ENCODE peak calls at places on chromosomes 7 and 10, in four cellular contexts. One of them, this sample, is unnamed.
A peak's percentile ranks its signal among the peaks of the same experiment; 100 is the strongest.

GRCh38 chr10:72171175-72171630 is 44.6 kb upstream of the ANAPC16 start:
- DNase-seq in neural crest cell: no peak
- DNase-seq in AG09319: no peak
- DNase-seq in keratinocyte: peak; percentile 73
- DNase-seq in this sample: peak; percentile 100

GRCh38 chr7:105519353-105519752 is 2.7 kb downstream of the PUS7 start:
- DNase-seq in AG09319: no peak
- DNase-seq in keratinocyte: no peak
- DNase-seq in neural crest cell: no peak
- DNase-seq in this sample: no peak

GRCh38 chr7:134946260-134946659 is 40.0 kb upstream of the AGBL3 start:
- DNase-seq in neural crest cell: no peak
- DNase-seq in AG09319: no peak
- DNase-seq in keratinocyte: no peak
- DNase-seq in this sample: no peak

GRCh38 chr7:92674379-92674778 is 84.2 kb upstream of the FAM133B start:
- DNase-seq in AG09319: no peak
- DNase-seq in neural crest cell: no peak
- DNase-seq in keratinocyte: no peak
- DNase-seq in this sample: no peak

GRCh38 chr7:151404216-151405011 is 5.4 kb downstream of the WDR86 start:
- DNase-seq in neural crest cell: no peak
- DNase-seq in AG09319: no peak
- DNase-seq in keratinocyte: no peak
- DNase-seq in this sample: peak; percentile 81

GRCh38 chr10:130817674-130818073 is 493.8 kb downstream of the TCERG1L start:
- DNase-seq in AG09319: no peak
- DNase-seq in keratinocyte: no peak
- DNase-seq in neural crest cell: no peak
- DNase-seq in this sample: no peak

GRCh38 chr7:45721949-45722598 is 147.9 kb downstream of the ADCY1 start:
- DNase-seq in AG09319: no peak
- DNase-seq in neural crest cell: no peak
- DNase-seq in keratinocyte: no peak
- DNase-seq in this sample: no peak

GRCh38 chr7:111855161-111855841 is 293.0 kb upstream of the IMMP2L start:
- DNase-seq in neural crest cell: peak; percentile 11
- DNase-seq in keratinocyte: no peak
- DNase-seq in AG09319: peak; percentile 47
- DNase-seq in this sample: peak; percentile 28

GRCh38 chr10:63489838-63490237 is 24.1 kb upstream of the JMJD1C start:
- DNase-seq in AG09319: no peak
- DNase-seq in keratinocyte: no peak
- DNase-seq in neural crest cell: no peak
- DNase-seq in this sample: no peak

GRCh38 chr10:21042536-21042935 is 145.4 kb upstream of the NEBL start:
- DNase-seq in neural crest cell: no peak
- DNase-seq in keratinocyte: no peak
- DNase-seq in AG09319: no peak
- DNase-seq in this sample: no peak

GRCh38 chr10:43809211-43809930 is 160.7 kb upstream of the ZNF32 start:
- DNase-seq in keratinocyte: no peak
- DNase-seq in neural crest cell: no peak
- DNase-seq in AG09319: peak; percentile 92
- DNase-seq in this sample: no peak

GRCh38 chr7:96284838-96285237 is 37.1 kb downstream of the SLC25A13 start:
- DNase-seq in keratinocyte: no peak
- DNase-seq in neural crest cell: no peak
- DNase-seq in AG09319: no peak
- DNase-seq in this sample: no peak

GRCh38 chr7:81600608-81601007 is 169.2 kb downstream of the HGF start:
- DNase-seq in AG09319: peak; percentile 56
- DNase-seq in neural crest cell: no peak
- DNase-seq in keratinocyte: no peak
- DNase-seq in this sample: no peak

GRCh38 chr7:128323489-128324362 is 20.0 kb downstream of the RBM28 start:
- DNase-seq in AG09319: no peak
- DNase-seq in keratinocyte: no peak
- DNase-seq in neural crest cell: no peak
- DNase-seq in this sample: no peak

GRCh38 chr10:824497-824896 is 107.0 kb downstream of the LARP4B start:
- DNase-seq in keratinocyte: no peak
- DNase-seq in neural crest cell: no peak
- DNase-seq in AG09319: no peak
- DNase-seq in this sample: no peak

GRCh38 chr10:125206618-125207017 is 46.3 kb upstream of the CTBP2 start:
- DNase-seq in AG09319: no peak
- DNase-seq in keratinocyte: no peak
- DNase-seq in neural crest cell: no peak
- DNase-seq in this sample: no peak

GRCh38 chr10:118568327-118568848 is 27.1 kb downstream of the PRLHR start:
- DNase-seq in neural crest cell: peak; percentile 65
- DNase-seq in keratinocyte: no peak
- DNase-seq in AG09319: peak; percentile 34
- DNase-seq in this sample: peak; percentile 30

GRCh38 chr10:104387130-104387888 is 33.7 kb downstream of the CFAP58 start:
- DNase-seq in AG09319: no peak
- DNase-seq in keratinocyte: no peak
- DNase-seq in neural crest cell: no peak
- DNase-seq in this sample: no peak

GRCh38 chr10:130495891-130496642 is 359.9 kb downstream of the GLRX3 start:
- DNase-seq in neural crest cell: no peak
- DNase-seq in keratinocyte: no peak
- DNase-seq in AG09319: no peak
- DNase-seq in this sample: no peak

GRCh38 chr7:1226155-1226901 is 6.3 kb upstream of the UNCX start:
- DNase-seq in AG09319: no peak
- DNase-seq in neural crest cell: no peak
- DNase-seq in keratinocyte: no peak
- DNase-seq in this sample: no peak

GRCh38 chr7:137508437-137509175 is 165.1 kb upstream of the PTN start:
- DNase-seq in neural crest cell: no peak
- DNase-seq in keratinocyte: peak; percentile 4
- DNase-seq in AG09319: peak; percentile 7
- DNase-seq in this sample: no peak

GRCh38 chr7:28409716-28410627 is 2.3 kb upstream of the CREB5 start:
- DNase-seq in AG09319: no peak
- DNase-seq in neural crest cell: peak; percentile 41
- DNase-seq in keratinocyte: no peak
- DNase-seq in this sample: no peak

GRCh38 chr10:33421789-33422188 is 87.3 kb upstream of the NRP1 start:
- DNase-seq in keratinocyte: no peak
- DNase-seq in neural crest cell: no peak
- DNase-seq in AG09319: peak; percentile 73
- DNase-seq in this sample: peak; percentile 11

GRCh38 chr10:34535872-34536271 is 279.2 kb downstream of the PARD3 start:
- DNase-seq in keratinocyte: no peak
- DNase-seq in AG09319: no peak
- DNase-seq in neural crest cell: no peak
- DNase-seq in this sample: no peak

GRCh38 chr10:3487228-3487627 is 297.8 kb downstream of the KLF6 start:
- DNase-seq in neural crest cell: no peak
- DNase-seq in keratinocyte: no peak
- DNase-seq in AG09319: no peak
- DNase-seq in this sample: no peak

GRCh38 chr10:3485287-3485686 is 299.7 kb downstream of the KLF6 start:
- DNase-seq in keratinocyte: no peak
- DNase-seq in neural crest cell: no peak
- DNase-seq in AG09319: no peak
- DNase-seq in this sample: no peak

GRCh38 chr10:3482200-3482993 is 302.6 kb downstream of the KLF6 start:
- DNase-seq in AG09319: peak; percentile 64
- DNase-seq in keratinocyte: peak; percentile 79
- DNase-seq in neural crest cell: no peak
- DNase-seq in this sample: peak; percentile 72

GRCh38 chr10:3484306-3485187 is 300.5 kb downstream of the KLF6 start:
- DNase-seq in AG09319: no peak
- DNase-seq in keratinocyte: no peak
- DNase-seq in neural crest cell: no peak
- DNase-seq in this sample: no peak

DNA sequence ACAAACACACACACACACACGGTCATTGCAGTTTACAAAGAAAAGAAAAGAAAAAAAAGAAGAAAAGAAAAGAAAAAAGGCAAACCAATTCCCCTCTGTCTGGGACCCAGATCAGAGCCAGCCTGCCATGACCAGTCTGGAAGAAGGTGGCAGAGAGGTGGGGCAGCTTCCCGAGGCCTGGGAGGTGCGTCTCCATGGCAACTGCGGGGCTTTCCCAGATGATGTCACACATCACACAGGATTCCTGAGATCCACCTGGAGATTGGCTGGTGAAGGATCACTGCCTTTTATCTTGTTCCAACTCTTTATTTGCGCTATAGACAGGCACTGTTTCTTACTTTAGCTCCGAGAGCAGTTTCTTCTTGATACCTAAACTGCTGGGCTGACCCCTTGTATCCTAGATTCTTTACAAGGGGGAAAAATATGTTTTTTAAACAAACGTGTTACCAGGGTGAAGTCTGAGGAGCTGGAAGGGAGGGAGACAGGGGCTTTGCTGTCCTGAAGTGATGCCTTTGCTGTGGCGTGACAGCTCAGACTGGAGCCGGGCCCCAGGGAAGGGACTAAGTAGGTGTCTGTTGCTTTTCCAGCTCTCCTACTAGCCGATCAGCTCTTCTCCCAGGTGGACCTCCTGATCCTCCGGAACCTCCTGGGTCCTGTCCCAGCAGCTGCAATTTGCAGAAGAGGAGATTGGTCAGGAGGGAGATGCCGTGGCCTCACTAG is 298.5 kb downstream of the KLF6 start:
- DNase-seq in neural crest cell: no peak
- DNase-seq in keratinocyte: peak; percentile 90
- DNase-seq in AG09319: no peak
- DNase-seq in this sample: peak; percentile 89
- TF ChIP-seq CTCF in neural crest cell: no peak
- TF ChIP-seq CTCF in keratinocyte: peak; percentile 53
- TF ChIP-seq CTCF in AG09319: no peak
- TF ChIP-seq CTCF in this sample: no peak

DNA sequence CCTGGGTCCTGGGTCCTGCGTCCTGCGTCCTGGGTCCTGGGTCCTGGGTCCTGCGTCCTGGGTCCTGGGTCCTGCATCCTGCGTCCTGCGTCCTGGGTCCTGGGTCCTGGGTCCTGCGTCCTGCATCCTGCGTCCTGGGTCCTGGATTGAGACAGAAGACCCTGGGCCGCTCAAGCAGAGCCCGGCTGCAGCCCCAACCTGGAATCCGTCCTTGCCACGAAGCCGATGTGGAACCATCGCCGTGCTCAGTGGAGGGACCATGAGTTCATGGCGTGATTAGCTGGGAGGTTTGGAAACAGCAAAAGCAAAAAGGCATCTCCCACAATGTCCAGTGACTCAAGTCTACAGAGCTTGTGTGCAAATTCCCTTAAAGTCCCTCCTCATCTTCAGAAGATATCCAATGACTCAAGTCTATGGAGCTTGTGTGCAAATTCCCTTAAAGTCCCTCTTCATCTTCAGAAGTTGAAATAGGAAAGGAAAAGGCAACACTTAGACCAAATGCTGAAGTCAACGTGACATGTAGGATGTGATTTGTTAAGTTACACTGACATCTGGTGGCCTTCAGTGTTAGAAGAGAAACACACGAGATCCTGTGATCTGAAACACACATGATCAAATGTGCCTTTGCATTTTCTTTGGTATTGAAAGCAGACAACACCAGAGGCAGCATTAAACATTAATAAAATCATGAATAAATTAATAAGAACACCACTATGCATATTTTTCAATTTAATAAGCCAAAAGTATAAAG is 179.9 kb downstream of the PTPRN2 start:
- DNase-seq in neural crest cell: no peak
- DNase-seq in keratinocyte: no peak
- DNase-seq in AG09319: no peak
- DNase-seq in this sample: no peak
- TF ChIP-seq CTCF in neural crest cell: peak; percentile 77
- TF ChIP-seq CTCF in keratinocyte: peak; percentile 31
- TF ChIP-seq CTCF in AG09319: no peak
- TF ChIP-seq CTCF in this sample: peak; percentile 70

GRCh38 chr10:101818119-101818957 is at the start of gene OGA:
- DNase-seq in keratinocyte: peak; percentile 98
- DNase-seq in neural crest cell: peak; percentile 91
- DNase-seq in AG09319: peak; percentile 100
- DNase-seq in this sample: peak; percentile 95
- TF ChIP-seq CTCF in keratinocyte: no peak
- TF ChIP-seq CTCF in neural crest cell: no peak
- TF ChIP-seq CTCF in AG09319: no peak
- TF ChIP-seq CTCF in this sample: no peak

GRCh38 chr7:3995187-3995586 is 686.9 kb upstream of the FOXK1 start:
- DNase-seq in neural crest cell: no peak
- DNase-seq in AG09319: no peak
- DNase-seq in keratinocyte: no peak
- DNase-seq in this sample: no peak
- TF ChIP-seq CTCF in neural crest cell: peak; percentile 13
- TF ChIP-seq CTCF in AG09319: no peak
- TF ChIP-seq CTCF in keratinocyte: no peak
- TF ChIP-seq CTCF in this sample: no peak

DNA sequence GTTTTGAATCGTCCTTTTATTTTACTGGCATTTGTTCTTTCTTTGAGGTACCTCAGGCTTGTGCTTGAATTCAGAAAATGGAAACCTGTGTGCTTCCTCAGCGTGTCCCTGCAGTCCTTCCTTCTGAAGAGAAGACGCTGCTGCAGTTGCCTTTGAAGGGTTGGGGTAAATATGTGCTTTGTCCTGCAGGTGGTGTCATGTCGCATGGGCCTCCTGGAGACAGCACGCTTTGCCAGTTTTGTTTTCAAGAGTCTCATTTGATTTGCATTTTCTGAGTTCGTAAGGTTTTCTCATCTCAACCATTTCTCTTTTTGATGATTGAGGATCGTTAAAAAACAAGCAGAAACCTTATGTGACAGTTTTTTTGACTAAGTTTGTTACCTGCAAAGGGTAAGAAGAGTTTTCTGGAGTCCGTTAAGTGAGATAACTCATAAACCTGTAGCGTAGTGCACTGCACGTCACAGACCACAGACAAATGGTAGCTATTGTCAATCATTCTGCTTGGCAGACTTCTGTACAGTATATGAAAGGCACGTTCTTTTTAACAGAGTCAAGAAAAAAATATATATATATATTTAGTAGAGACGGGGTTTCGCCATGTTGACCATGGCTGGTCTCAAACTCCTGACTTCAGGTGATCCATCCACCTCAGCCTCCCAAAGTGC is 57.0 kb downstream of the CDC123 start:
- DNase-seq in neural crest cell: no peak
- DNase-seq in AG09319: no peak
- DNase-seq in keratinocyte: no peak
- DNase-seq in this sample: peak; percentile 24
- TF ChIP-seq CTCF in neural crest cell: peak; percentile 60
- TF ChIP-seq CTCF in AG09319: no peak
- TF ChIP-seq CTCF in keratinocyte: peak; percentile 47
- TF ChIP-seq CTCF in this sample: peak; percentile 60